ENCODE peak calls at places on chromosomes 7 and 10, in ten cellular contexts. L, M, H, P, D, A, K, G, N and J are unnamed samples.

GRCh38 chr7:70446448-70447143 is 685.3 kb upstream of the GALNT17 start:
- DNase-seq in L (no peak), M (no peak), H (no peak), P (no peak), D (no peak), A (no peak), K (no peak), G (no peak), N (no peak), J (no peak)

GRCh38 chr7:12987238-12987637 is 299.8 kb downstream of the ARL4A start:
- DNase-seq in L (no peak), M (no peak), H (no peak), P (no peak), D (no peak), A (no peak), K (no peak), G (no peak), N (no peak), J (no peak)

GRCh38 chr10:97895084-97895483 is 45.4 kb downstream of the GOLGA7B start:
- DNase-seq in L (no peak), M (no peak), H (no peak), P (peak; percentile 27), D (no peak), A (no peak), K (no peak), G (no peak), N (no peak), J (no peak)

GRCh38 chr10:102101152-102101551 is 19.0 kb downstream of the LDB1 start:
- DNase-seq in L (no peak), M (no peak), H (no peak), P (no peak), D (no peak), A (no peak), K (peak; percentile 36), G (no peak), N (no peak), J (no peak)

GRCh38 chr7:158828343-158829020 is 827 bp downstream of the ESYT2 start:
- DNase-seq in L (no peak), M (peak; percentile 47), H (peak; percentile 53), P (peak; percentile 78), D (peak; percentile 42), A (peak; percentile 55), K (peak; percentile 71), G (no peak), N (peak; percentile 41), J (peak; percentile 65)

GRCh38 chr7:120856621-120857352 is 1.2 kb downstream of the TSPAN12 start:
- DNase-seq in L (peak; percentile 62), M (no peak), H (peak; percentile 46), P (peak; percentile 63), D (peak; percentile 28), A (peak; percentile 59), K (peak; percentile 81), G (no peak), N (no peak), J (peak; percentile 59)

GRCh38 chr7:35465791-35466336 is 212.0 kb upstream of the TBX20 start:
- DNase-seq in L (peak; percentile 60), M (no peak), H (no peak), P (no peak), D (peak; percentile 15), A (no peak), K (no peak), G (no peak), N (no peak), J (no peak)

GRCh38 chr7:12839508-12840153 is 152.2 kb downstream of the ARL4A start:
- DNase-seq in L (no peak), M (no peak), H (peak; percentile 33), P (no peak), D (peak; percentile 56), A (no peak), K (peak; percentile 79), G (no peak), N (no peak), J (no peak)

GRCh38 chr10:112650588-112651030 is 203.6 kb downstream of the VTI1A start:
- DNase-seq in L (no peak), M (no peak), H (no peak), P (no peak), D (no peak), A (no peak), K (no peak), G (no peak), N (no peak), J (no peak)

GRCh38 chr10:128047337-128047736 is 78.9 kb downstream of the MKI67 start:
- DNase-seq in L (peak; percentile 77), M (peak; percentile 87), H (no peak), P (peak; percentile 88), D (peak; percentile 76), A (peak; percentile 92), K (peak; percentile 71), G (peak; percentile 82), N (peak; percentile 43), J (peak; percentile 89)
- H3K4me3 ChIP-seq in L (peak overlapping the region; percentile 14), M (peak overlapping the region; percentile 79), H (no peak overlapping the region), P (peak overlapping the region; percentile 20), D (no peak overlapping the region), A (peak overlapping the region; percentile 32), K (no peak overlapping the region), G (peak overlapping the region; percentile 94), N (peak overlapping the region; percentile 20), J (no peak overlapping the region)

GRCh38 chr7:156446990-156447389 is 193.6 kb upstream of the RNF32 start:
- DNase-seq in L (no peak), M (no peak), H (no peak), P (no peak), D (no peak), A (no peak), K (no peak), G (no peak), N (no peak), J (no peak)

GRCh38 chr7:156448918-156449317 is 191.7 kb upstream of the RNF32 start:
- DNase-seq in L (no peak), M (no peak), H (no peak), P (no peak), D (no peak), A (no peak), K (no peak), G (no peak), N (no peak), J (no peak)

GRCh38 chr7:156442503-156442902 is 198.1 kb upstream of the RNF32 start:
- DNase-seq in L (no peak), M (no peak), H (no peak), P (no peak), D (no peak), A (no peak), K (no peak), G (no peak), N (no peak), J (no peak)

GRCh38 chr7:156450473-156450872 is 190.1 kb upstream of the RNF32 start:
- DNase-seq in L (no peak), M (no peak), H (no peak), P (no peak), D (no peak), A (no peak), K (no peak), G (no peak), N (no peak), J (no peak)

GRCh38 chr7:156445997-156446761 is 194.4 kb upstream of the RNF32 start:
- DNase-seq in L (no peak), M (no peak), H (no peak), P (no peak), D (no peak), A (no peak), K (no peak), G (no peak), N (no peak), J (no peak)
- H3K4me1 ChIP-seq in L (no peaks in the 10 kb centered on the region), M (no peaks in the 10 kb centered on the region), H (no peaks in the 10 kb centered on the region), P (no peaks in the 10 kb centered on the region), D (no peaks in the 10 kb centered on the region), A (no peaks in the 10 kb centered on the region), K (no peaks in the 10 kb centered on the region), G (no peaks in the 10 kb centered on the region), N (no peaks in the 10 kb centered on the region), J (no peaks in the 10 kb centered on the region)

GRCh38 chr10:17453377-17454091 is 861 bp downstream of the ST8SIA6 start:
- DNase-seq in L (peak; percentile 62), M (no peak), H (peak; percentile 61), P (peak; percentile 73), D (peak; percentile 30), A (peak; percentile 61), K (peak; percentile 82), G (peak; percentile 22), N (peak; percentile 22), J (peak; percentile 79)

GRCh38 chr10:17456032-17456548 is 1.7 kb upstream of the ST8SIA6 start:
- DNase-seq in L (no peak), M (no peak), H (no peak), P (no peak), D (no peak), A (no peak), K (no peak), G (no peak), N (no peak), J (no peak)

GRCh38 chr10:17454801-17455520 is 566 bp upstream of the ST8SIA6 start:
- DNase-seq in L (no peak), M (no peak), H (no peak), P (no peak), D (no peak), A (no peak), K (no peak), G (no peak), N (no peak), J (no peak)

GRCh38 chr10:17453035-17453376 is 1.4 kb downstream of the ST8SIA6 start:
- DNase-seq in L (no peak), M (no peak), H (no peak), P (no peak), D (no peak), A (no peak), K (no peak), G (no peak), N (no peak), J (no peak)

GRCh38 chr10:17454181-17454800 is at the start of gene ST8SIA6:
- DNase-seq in L (no peak), M (no peak), H (peak; percentile 38), P (peak; percentile 74), D (peak; percentile 44), A (peak; percentile 51), K (peak; percentile 78), G (peak; percentile 40), N (no peak), J (peak; percentile 67)
- H3K4me3 ChIP-seq in L (peak within 1 kb of the TSS; percentile 35), M (no peak within 1 kb of the TSS), H (peak within 1 kb of the TSS; percentile 44), P (peak within 1 kb of the TSS; percentile 12), D (no peak within 1 kb of the TSS), A (peak within 1 kb of the TSS; percentile 41), K (peak within 1 kb of the TSS; percentile 78), G (peak within 1 kb of the TSS; percentile 63), N (peak within 1 kb of the TSS; percentile 31), J (no peak within 1 kb of the TSS)

GRCh38 chr10:125087191-125087896 is 73.0 kb downstream of the CTBP2 start:
- DNase-seq in L (no peak), M (no peak), H (no peak), P (no peak), D (no peak), A (no peak), K (no peak), G (no peak), N (no peak), J (no peak)
- H3K4me1 ChIP-seq in L (peaks cover 64% of the 10 kb centered on the region), M (no peaks in the 10 kb centered on the region), H (peaks cover 6% of the 10 kb centered on the region), P (no peaks in the 10 kb centered on the region), D (peaks cover 43% of the 10 kb centered on the region), A (no peaks in the 10 kb centered on the region), K (peaks cover 34% of the 10 kb centered on the region), G (no peaks in the 10 kb centered on the region), N (no peaks in the 10 kb centered on the region), J (no peaks in the 10 kb centered on the region)

GRCh38 chr7:43938892-43939482 is 12.8 kb downstream of the UBE2D4 start:
- DNase-seq in L (no peak), M (no peak), H (no peak), P (no peak), D (peak; percentile 93), A (no peak), K (no peak), G (no peak), N (no peak), J (no peak)
- H3K4me3 ChIP-seq in L (no peak overlapping the region), M (no peak overlapping the region), H (no peak overlapping the region), P (no peak overlapping the region), D (no peak overlapping the region), A (no peak overlapping the region), K (no peak overlapping the region), G (no peak overlapping the region), N (no peak overlapping the region), J (no peak overlapping the region)